ENCODE peak calls at places on chromosomes 6 and 20, in ten cellular contexts. Q, D, P, X, V, R, B, F, I and C are unnamed samples.

GRCh38 chr20:20017852-20018245 is 687 bp downstream of the NAA20 start:
- DNase-seq in Q (no peak), D (no peak), P (no peak), X (no peak), V (no peak), R (no peak), B (no peak), F (no peak), I (no peak), C (peak; percentile 40)

GRCh38 chr20:61218886-61219480 is 33.1 kb upstream of the CDH4 start:
- DNase-seq in Q (no peak), D (no peak), P (no peak), X (no peak), V (no peak), R (no peak), B (no peak), F (no peak), I (peak; percentile 2), C (no peak)

GRCh38 chr6:41371461-41371991 is 36.1 kb downstream of the NCR2 start:
- DNase-seq in Q (no peak), D (no peak), P (no peak), X (no peak), V (peak; percentile 42), R (peak; percentile 83), B (peak; percentile 80), F (peak; percentile 73), I (peak; percentile 66), C (no peak)

GRCh38 chr6:150084426-150084825 is 15.5 kb upstream of the ULBP3 start:
- DNase-seq in Q (no peak), D (no peak), P (no peak), X (no peak), V (no peak), R (no peak), B (no peak), F (no peak), I (no peak), C (no peak)

GRCh38 chr6:37507690-37508421 is 8.2 kb upstream of the CCDC167 start:
- DNase-seq in Q (no peak), D (no peak), P (no peak), X (peak; percentile 47), V (no peak), R (peak; percentile 61), B (no peak), F (no peak), I (no peak), C (peak; percentile 76)

GRCh38 chr6:33297956-33298772 is 578 bp downstream of the RGL2 start:
- DNase-seq in Q (peak; percentile 68), D (peak; percentile 67), P (peak; percentile 78), X (peak; percentile 58), V (peak; percentile 86), R (peak; percentile 95), B (peak; percentile 84), F (no peak), I (peak; percentile 87), C (peak; percentile 64)

GRCh38 chr6:44001318-44001868 is 125.9 kb downstream of the MRPL14 start:
- DNase-seq in Q (no peak), D (no peak), P (peak; percentile 68), X (no peak), V (no peak), R (peak; percentile 90), B (no peak), F (peak; percentile 85), I (peak; percentile 44), C (peak; percentile 54)

GRCh38 chr20:4864292-4864691 is 137.0 kb downstream of the SLC23A2 start:
- DNase-seq in Q (no peak), D (no peak), P (no peak), X (no peak), V (no peak), R (no peak), B (no peak), F (no peak), I (no peak), C (no peak)

GRCh38 chr6:19157496-19157895 is 679.7 kb upstream of the ID4 start:
- DNase-seq in Q (no peak), D (no peak), P (no peak), X (no peak), V (no peak), R (no peak), B (no peak), F (no peak), I (no peak), C (no peak)

GRCh38 chr6:105509506-105510331 is 106.8 kb upstream of the PREP start:
- DNase-seq in Q (no peak), D (no peak), P (no peak), X (no peak), V (no peak), R (peak; percentile 28), B (peak; percentile 54), F (no peak), I (peak; percentile 9), C (peak; percentile 11)

GRCh38 chr20:15396900-15397299 is 1059.5 kb upstream of the FLRT3 start:
- DNase-seq in Q (no peak), D (no peak), P (no peak), X (no peak), V (no peak), R (no peak), B (no peak), F (no peak), I (no peak), C (no peak)

GRCh38 chr6:92559611-92560010 is 859.7 kb downstream of the EPHA7 start:
- DNase-seq in Q (no peak), D (no peak), P (no peak), X (no peak), V (no peak), R (no peak), B (no peak), F (no peak), I (no peak), C (peak; percentile 3)

GRCh38 chr6:166572370-166573261 is 13.9 kb downstream of the RAMACL start:
- DNase-seq in Q (no peak), D (no peak), P (peak; percentile 63), X (no peak), V (no peak), R (peak; percentile 80), B (no peak), F (no peak), I (peak; percentile 42), C (no peak)

GRCh38 chr20:4328541-4328940 is 313.2 kb upstream of the RNF24 start:
- DNase-seq in Q (no peak), D (no peak), P (no peak), X (no peak), V (no peak), R (no peak), B (no peak), F (no peak), I (no peak), C (no peak)

GRCh38 chr6:48845219-48845618 is 617.8 kb downstream of the MMUT start:
- DNase-seq in Q (no peak), D (no peak), P (no peak), X (no peak), V (no peak), R (no peak), B (no peak), F (no peak), I (no peak), C (no peak)

DNA sequence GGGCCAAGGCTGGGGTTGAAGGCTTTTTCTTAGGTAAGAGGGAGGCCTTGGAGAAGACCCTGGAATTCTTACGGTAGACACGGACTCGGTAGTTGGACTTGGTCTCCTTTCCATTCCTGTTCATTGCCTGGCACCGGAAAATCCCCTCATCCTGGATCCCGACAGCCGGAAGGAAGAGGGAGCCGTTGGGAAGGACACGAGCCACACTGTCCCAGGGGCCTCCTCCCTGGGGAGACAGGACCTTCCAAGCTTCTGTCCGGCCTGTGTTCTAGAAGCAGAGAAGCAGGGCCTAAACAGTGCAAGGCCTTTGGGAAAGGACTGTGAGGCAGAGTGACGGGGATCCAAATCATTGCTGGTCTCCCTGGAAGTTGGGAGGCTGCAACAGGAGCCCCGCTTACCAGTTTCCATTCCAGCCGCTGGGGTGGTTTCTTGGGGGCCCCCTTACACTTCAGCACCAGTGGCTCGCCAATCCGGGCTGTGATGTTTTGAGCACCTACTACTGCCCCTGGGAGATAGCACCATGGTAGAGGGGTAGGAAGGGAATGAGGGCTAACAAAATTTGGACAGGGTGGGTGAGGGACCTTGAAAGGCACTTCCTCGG is 470 bp downstream of the AGER start:
- DNase-seq in Q (no peak), D (no peak), P (no peak), X (no peak), V (peak; percentile 16), R (peak; percentile 27), B (peak; percentile 24), F (no peak), I (no peak), C (no peak)
- H3K36me3 ChIP-seq in Q (peaks cover 15% of the 10 kb centered on the region), D (no peaks in the 10 kb centered on the region), P (peaks cover 60% of the 10 kb centered on the region), X (peaks cover 33% of the 10 kb centered on the region), V (peaks cover 60% of the 10 kb centered on the region), R (peaks cover 28% of the 10 kb centered on the region), B (peaks cover 62% of the 10 kb centered on the region), F (peaks cover 42% of the 10 kb centered on the region), I (peaks cover 15% of the 10 kb centered on the region), C (peaks cover 62% of the 10 kb centered on the region)

DNA sequence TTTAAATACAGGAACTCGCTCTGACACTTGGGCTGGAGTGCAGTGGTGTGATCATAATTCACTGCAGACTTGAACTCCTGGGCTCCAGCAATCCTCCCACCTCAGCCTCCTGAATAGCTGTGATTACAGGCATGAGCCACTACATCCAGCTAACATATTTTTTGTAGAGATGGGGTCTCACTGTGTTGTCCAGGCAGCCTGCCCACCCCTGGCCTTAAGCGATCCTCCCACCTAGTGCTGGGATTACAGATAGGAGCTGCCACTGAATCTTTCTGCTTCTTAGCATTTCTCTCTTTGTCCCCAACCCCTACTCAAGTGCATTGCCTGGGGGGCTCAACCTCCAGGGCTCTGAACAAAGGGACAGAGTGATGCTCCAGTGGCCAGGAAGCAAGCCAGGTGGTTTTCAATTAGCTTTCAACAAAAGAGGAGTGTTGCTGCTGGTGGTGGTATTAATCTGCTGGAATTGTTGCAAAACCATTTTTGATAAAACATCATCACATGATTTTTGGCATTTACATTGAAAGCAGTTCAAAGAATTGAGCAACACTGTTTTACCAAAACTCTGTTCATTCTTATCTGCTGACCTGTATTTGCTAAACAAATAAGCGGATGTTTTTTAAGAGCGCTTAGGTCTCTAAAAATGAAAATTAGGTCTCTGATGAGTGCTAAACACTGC is 40.4 kb upstream of the BPIFA2 start:
- DNase-seq in Q (no peak), D (no peak), P (no peak), X (no peak), V (no peak), R (no peak), B (no peak), F (no peak), I (peak; percentile 34), C (no peak)
- H3K36me3 ChIP-seq in Q (no peaks in the 10 kb centered on the region), D (no peaks in the 10 kb centered on the region), P (no peaks in the 10 kb centered on the region), X (no peaks in the 10 kb centered on the region), V (no peaks in the 10 kb centered on the region), R (no peaks in the 10 kb centered on the region), B (no peaks in the 10 kb centered on the region), F (no peaks in the 10 kb centered on the region), I (no peaks in the 10 kb centered on the region), C (no peaks in the 10 kb centered on the region)

GRCh38 chr6:148550569-148550968 is 196.3 kb upstream of the UST start:
- DNase-seq in Q (no peak), D (no peak), P (no peak), X (no peak), V (no peak), R (no peak), B (no peak), F (no peak), I (peak; percentile 84), C (no peak)
- H3K36me3 ChIP-seq in Q (no peaks in the 10 kb centered on the region), D (no peaks in the 10 kb centered on the region), P (peaks cover 50% of the 10 kb centered on the region), X (no peaks in the 10 kb centered on the region), V (peaks cover 7% of the 10 kb centered on the region), R (peaks cover 9% of the 10 kb centered on the region), B (peaks cover 34% of the 10 kb centered on the region), F (peaks cover 58% of the 10 kb centered on the region), I (no peaks in the 10 kb centered on the region), C (no peaks in the 10 kb centered on the region)

DNA sequence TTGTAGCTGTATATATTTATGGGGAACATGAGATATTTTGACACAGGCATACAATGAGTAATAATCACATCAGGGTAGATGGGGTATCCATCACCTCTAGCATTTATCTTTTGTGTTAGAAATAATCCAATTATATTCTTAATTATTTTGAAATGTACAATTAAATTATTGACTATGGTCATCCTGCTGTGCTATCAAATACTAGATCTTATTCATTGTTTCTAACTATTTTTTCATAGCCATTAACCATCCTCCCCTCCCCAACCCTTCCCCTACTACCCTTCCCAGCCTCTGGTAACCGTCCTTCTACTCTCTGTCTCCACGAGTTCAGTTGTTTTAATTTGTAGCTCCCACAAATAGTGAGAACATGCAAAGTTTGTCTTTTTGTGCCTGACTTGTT is 28.5 kb downstream of the NKX2-4 start:
- DNase-seq in Q (no peak), D (no peak), P (no peak), X (no peak), V (no peak), R (no peak), B (no peak), F (no peak), I (no peak), C (no peak)
- H3K36me3 ChIP-seq in Q (peaks cover 7% of the 10 kb centered on the region), D (no peaks in the 10 kb centered on the region), P (peaks cover 69% of the 10 kb centered on the region), X (peaks cover 9% of the 10 kb centered on the region), V (peaks cover 33% of the 10 kb centered on the region), R (peaks cover 8% of the 10 kb centered on the region), B (peaks cover 77% of the 10 kb centered on the region), F (peaks cover 81% of the 10 kb centered on the region), I (peaks cover 33% of the 10 kb centered on the region), C (peaks cover 82% of the 10 kb centered on the region)